ENCODE peak calls at places on chromosomes 5 and 9, in four cellular contexts. One of them, this sample, is unnamed.

GRCh38 chr5:73365301-73365853 is 83.2 kb downstream of the FOXD1 start:
- DNase-seq in K562: no peak
- DNase-seq in A549: peak; percentile 49
- DNase-seq in IMR-90: peak; percentile 96
- DNase-seq in this sample: no peak

GRCh38 chr5:17436766-17437221 is 61.2 kb upstream of the TAF11L2 start:
- DNase-seq in K562: no peak
- DNase-seq in A549: no peak
- DNase-seq in IMR-90: no peak
- DNase-seq in this sample: no peak

GRCh38 chr5:180130876-180131740 is 59.5 kb upstream of the RNF130 start:
- DNase-seq in K562: no peak
- DNase-seq in A549: no peak
- DNase-seq in IMR-90: no peak
- DNase-seq in this sample: no peak

GRCh38 chr5:15560421-15560820 is 60.4 kb downstream of the FBXL7 start:
- DNase-seq in K562: no peak
- DNase-seq in A549: no peak
- DNase-seq in IMR-90: no peak
- DNase-seq in this sample: no peak

GRCh38 chr9:109497193-109498165 is 628 bp downstream of the PTPN3 start:
- DNase-seq in K562: no peak
- DNase-seq in A549: peak; percentile 49
- DNase-seq in IMR-90: no peak
- DNase-seq in this sample: no peak

GRCh38 chr5:6504677-6505414 is 56.2 kb downstream of the UBE2QL1 start:
- DNase-seq in K562: no peak
- DNase-seq in A549: peak; percentile 11
- DNase-seq in IMR-90: peak; percentile 15
- DNase-seq in this sample: no peak

GRCh38 chr5:53779541-53779981 is 219.1 kb downstream of the NDUFS4 start:
- DNase-seq in K562: no peak
- DNase-seq in A549: no peak
- DNase-seq in IMR-90: peak; percentile 73
- DNase-seq in this sample: no peak

GRCh38 chr5:133696782-133697507 is 84.6 kb upstream of the FSTL4 start:
- DNase-seq in K562: no peak
- DNase-seq in A549: no peak
- DNase-seq in IMR-90: no peak
- DNase-seq in this sample: no peak

GRCh38 chr9:34253460-34253837 is 74.6 kb downstream of the UBAP1 start:
- DNase-seq in K562: no peak
- DNase-seq in A549: peak; percentile 54
- DNase-seq in IMR-90: peak; percentile 70
- DNase-seq in this sample: no peak

GRCh38 chr9:121122450-121123032 is 47.8 kb downstream of the CNTRL start:
- DNase-seq in K562: no peak
- DNase-seq in A549: no peak
- DNase-seq in IMR-90: no peak
- DNase-seq in this sample: no peak

GRCh38 chr9:129021091-129021490 is 7.0 kb downstream of the SH3GLB2 start:
- DNase-seq in K562: no peak
- DNase-seq in A549: no peak
- DNase-seq in IMR-90: no peak
- DNase-seq in this sample: no peak

GRCh38 chr5:128844354-128844923 is 120.8 kb upstream of the SLC27A6 start:
- DNase-seq in K562: no peak
- DNase-seq in A549: peak; percentile 6
- DNase-seq in IMR-90: peak; percentile 28
- DNase-seq in this sample: no peak

GRCh38 chr9:90915693-90916092 is 114.1 kb downstream of the SYK start:
- DNase-seq in K562: peak; percentile 49
- DNase-seq in A549: peak; percentile 36
- DNase-seq in IMR-90: peak; percentile 37
- DNase-seq in this sample: no peak

GRCh38 chr5:62155988-62156387 is 150.0 kb upstream of the KIF2A start:
- DNase-seq in K562: no peak
- DNase-seq in A549: no peak
- DNase-seq in IMR-90: no peak
- DNase-seq in this sample: no peak

GRCh38 chr5:40258205-40258604 is 421.5 kb upstream of the PTGER4 start:
- DNase-seq in K562: no peak
- DNase-seq in A549: no peak
- DNase-seq in IMR-90: no peak
- DNase-seq in this sample: no peak

GRCh38 chr5:102853680-102854079 is 98.6 kb downstream of the PAM start:
- DNase-seq in K562: no peak
- DNase-seq in A549: no peak
- DNase-seq in IMR-90: no peak
- DNase-seq in this sample: no peak

GRCh38 chr5:179393078-179393477 is 47.8 kb upstream of the ADAMTS2 start:
- DNase-seq in K562: no peak
- DNase-seq in A549: peak; percentile 17
- DNase-seq in IMR-90: peak; percentile 80
- DNase-seq in this sample: no peak

GRCh38 chr9:116572095-116572748 is 114.9 kb upstream of the TRIM32 start:
- DNase-seq in K562: peak; percentile 89
- DNase-seq in A549: peak; percentile 87
- DNase-seq in IMR-90: peak; percentile 84
- DNase-seq in this sample: peak; percentile 64

GRCh38 chr5:59698774-59699173 is 194.8 kb downstream of the PDE4D start:
- DNase-seq in K562: no peak
- DNase-seq in A549: no peak
- DNase-seq in IMR-90: no peak
- DNase-seq in this sample: no peak

GRCh38 chr9:87342743-87343142 is 154.9 kb upstream of the DAPK1 start:
- DNase-seq in K562: no peak
- DNase-seq in A549: no peak
- DNase-seq in IMR-90: no peak
- DNase-seq in this sample: no peak

GRCh38 chr9:21616082-21616778 is 134.1 kb upstream of the IFNE start:
- DNase-seq in K562: no peak
- DNase-seq in A549: peak; percentile 96
- DNase-seq in IMR-90: peak; percentile 98
- DNase-seq in this sample: no peak

GRCh38 chr9:7324031-7324654 is 475.4 kb downstream of the DMAC1 start:
- DNase-seq in K562: no peak
- DNase-seq in A549: no peak
- DNase-seq in IMR-90: peak; percentile 18
- DNase-seq in this sample: no peak
- TF ChIP-seq MAFK in K562: no peak
- TF ChIP-seq MAFK in A549: no peak
- TF ChIP-seq MAFK in IMR-90: no peak
- TF ChIP-seq MAFK in this sample: no peak

GRCh38 chr5:11180890-11181289 is 419.9 kb upstream of the DAP start:
- DNase-seq in K562: no peak
- DNase-seq in A549: no peak
- DNase-seq in IMR-90: no peak
- DNase-seq in this sample: no peak

GRCh38 chr5:11177993-11178711 is 417.1 kb upstream of the DAP start:
- DNase-seq in K562: no peak
- DNase-seq in A549: no peak
- DNase-seq in IMR-90: no peak
- DNase-seq in this sample: no peak

GRCh38 chr5:11181940-11182339 is 420.9 kb upstream of the DAP start:
- DNase-seq in K562: no peak
- DNase-seq in A549: no peak
- DNase-seq in IMR-90: no peak
- DNase-seq in this sample: no peak

GRCh38 chr5:11182441-11183080 is 421.5 kb upstream of the DAP start:
- DNase-seq in K562: peak; percentile 38
- DNase-seq in A549: peak; percentile 31
- DNase-seq in IMR-90: peak; percentile 47
- DNase-seq in this sample: peak; percentile 23
- TF ChIP-seq MAFK in K562: no peak
- TF ChIP-seq MAFK in A549: no peak
- TF ChIP-seq MAFK in IMR-90: no peak
- TF ChIP-seq MAFK in this sample: no peak

GRCh38 chr5:152607393-152608165 is 202.5 kb upstream of the NMUR2 start:
- DNase-seq in K562: no peak
- DNase-seq in A549: no peak
- DNase-seq in IMR-90: no peak
- DNase-seq in this sample: no peak
- TF ChIP-seq MAFK in K562: no peak
- TF ChIP-seq MAFK in A549: no peak
- TF ChIP-seq MAFK in IMR-90: no peak
- TF ChIP-seq MAFK in this sample: no peak

GRCh38 chr9:115204827-115205506 is 87.0 kb upstream of the TNC start:
- DNase-seq in K562: no peak
- DNase-seq in A549: peak; percentile 46
- DNase-seq in IMR-90: peak; percentile 95
- DNase-seq in this sample: no peak
- TF ChIP-seq MAFK in K562: no peak
- TF ChIP-seq MAFK in A549: no peak
- TF ChIP-seq MAFK in IMR-90: peak; percentile 17
- TF ChIP-seq MAFK in this sample: no peak

GRCh38 chr5:170809551-170809950 is 26.0 kb downstream of the GABRP start:
- DNase-seq in K562: peak; percentile 11
- DNase-seq in A549: peak; percentile 66
- DNase-seq in IMR-90: peak; percentile 71
- DNase-seq in this sample: no peak
- TF ChIP-seq MAFK in K562: no peak
- TF ChIP-seq MAFK in A549: no peak
- TF ChIP-seq MAFK in IMR-90: no peak
- TF ChIP-seq MAFK in this sample: no peak

DNA sequence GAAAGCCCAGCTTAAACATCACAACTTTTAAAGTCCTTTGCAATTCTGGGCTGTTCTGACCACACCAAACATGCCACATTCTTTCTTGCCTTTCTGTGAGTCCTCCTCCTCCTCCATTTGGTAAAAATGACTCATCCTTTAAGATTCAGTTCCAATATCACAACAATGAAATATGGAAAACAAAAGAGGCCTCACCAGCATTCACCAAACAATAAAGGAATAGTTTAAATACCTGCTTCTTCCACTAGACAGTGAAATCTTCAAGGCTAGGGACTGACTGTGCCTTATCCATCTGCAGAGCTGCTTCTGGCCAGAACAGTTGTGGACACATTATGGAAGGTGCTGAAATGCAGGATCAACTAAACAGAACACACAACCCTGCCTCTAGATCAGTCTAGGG is 36.0 kb downstream of the NR6A1 start:
- DNase-seq in K562: no peak
- DNase-seq in A549: no peak
- DNase-seq in IMR-90: peak; percentile 53
- DNase-seq in this sample: peak; percentile 44
- TF ChIP-seq MAFK in K562: no peak
- TF ChIP-seq MAFK in A549: no peak
- TF ChIP-seq MAFK in IMR-90: no peak
- TF ChIP-seq MAFK in this sample: no peak

GRCh38 chr5:30765227-30765626 is 428.3 kb upstream of the CDH6 start:
- DNase-seq in K562: no peak
- DNase-seq in A549: no peak
- DNase-seq in IMR-90: peak; percentile 88
- DNase-seq in this sample: no peak
- TF ChIP-seq MAFK in K562: no peak
- TF ChIP-seq MAFK in A549: no peak
- TF ChIP-seq MAFK in IMR-90: peak; percentile 63
- TF ChIP-seq MAFK in this sample: no peak

GRCh38 chr9:136997830-136998234 is 1.5 kb upstream of the CLIC3 start:
- DNase-seq in K562: no peak
- DNase-seq in A549: no peak
- DNase-seq in IMR-90: no peak
- DNase-seq in this sample: no peak

GRCh38 chr9:137000177-137000930 is 4.0 kb upstream of the CLIC3 start:
- DNase-seq in K562: no peak
- DNase-seq in A549: no peak
- DNase-seq in IMR-90: peak; percentile 79
- DNase-seq in this sample: no peak

GRCh38 chr9:137002646-137003041 is 6.3 kb upstream of the CLIC3 start:
- DNase-seq in K562: no peak
- DNase-seq in A549: no peak
- DNase-seq in IMR-90: no peak
- DNase-seq in this sample: no peak

GRCh38 chr9:137006116-137007003 is 10.0 kb upstream of the CLIC3 start:
- DNase-seq in K562: no peak
- DNase-seq in A549: no peak
- DNase-seq in IMR-90: peak; percentile 9
- DNase-seq in this sample: no peak

GRCh38 chr9:137001857-137002645 is 5.7 kb upstream of the CLIC3 start:
- DNase-seq in K562: no peak
- DNase-seq in A549: no peak
- DNase-seq in IMR-90: no peak
- DNase-seq in this sample: peak; percentile 51
- TF ChIP-seq MAFK in K562: no peak
- TF ChIP-seq MAFK in A549: no peak
- TF ChIP-seq MAFK in IMR-90: no peak
- TF ChIP-seq MAFK in this sample: no peak